ENCODE peak calls at places on chromosomes 13 and 19, in seven cellular contexts. One of them, this sample, is unnamed.

GRCh38 chr19:48333467-48334384 is 8.4 kb downstream of the EMP3 start:
- DNase-seq in mesendoderm: peak
- DNase-seq in neuronal stem cell: peak
- DNase-seq in H9: peak
- DNase-seq in H1: no peak
- DNase-seq in mesenchymal stem cell: peak
- DNase-seq in trophoblast cell: peak
- DNase-seq in this sample: peak

GRCh38 chr19:42313096-42313839 is at the start of gene TMEM145:
- DNase-seq in neuronal stem cell: peak
- DNase-seq in H1: no peak
- DNase-seq in mesenchymal stem cell: peak
- DNase-seq in H9: peak
- DNase-seq in trophoblast cell: peak
- DNase-seq in mesendoderm: peak
- DNase-seq in this sample: peak

GRCh38 chr13:32178763-32179162 is 136.4 kb downstream of the ZAR1L start:
- DNase-seq in H9: no peak
- DNase-seq in neuronal stem cell: no peak
- DNase-seq in trophoblast cell: no peak
- DNase-seq in mesenchymal stem cell: no peak
- DNase-seq in H1: no peak
- DNase-seq in mesendoderm: no peak
- DNase-seq in this sample: no peak

GRCh38 chr19:16789238-16789637 is 40.0 kb upstream of the SIN3B start:
- DNase-seq in trophoblast cell: no peak
- DNase-seq in neuronal stem cell: no peak
- DNase-seq in H9: no peak
- DNase-seq in mesenchymal stem cell: no peak
- DNase-seq in H1: no peak
- DNase-seq in mesendoderm: no peak
- DNase-seq in this sample: no peak

GRCh38 chr19:45164577-45165335 is 4.0 kb upstream of the NKPD1 start:
- DNase-seq in mesendoderm: peak
- DNase-seq in neuronal stem cell: no peak
- DNase-seq in H1: peak
- DNase-seq in H9: peak
- DNase-seq in mesenchymal stem cell: peak
- DNase-seq in trophoblast cell: peak
- DNase-seq in this sample: peak

GRCh38 chr19:1663854-1664253 is 11.4 kb upstream of the TCF3 start:
- DNase-seq in mesendoderm: no peak
- DNase-seq in H1: no peak
- DNase-seq in trophoblast cell: no peak
- DNase-seq in neuronal stem cell: no peak
- DNase-seq in mesenchymal stem cell: no peak
- DNase-seq in H9: no peak
- DNase-seq in this sample: no peak

GRCh38 chr19:7751157-7751783 is 3.9 kb upstream of the CD209 start:
- DNase-seq in mesendoderm: no peak
- DNase-seq in H1: no peak
- DNase-seq in mesenchymal stem cell: no peak
- DNase-seq in H9: no peak
- DNase-seq in neuronal stem cell: no peak
- DNase-seq in trophoblast cell: peak
- DNase-seq in this sample: peak

GRCh38 chr19:48806518-48806817 is 4.4 kb downstream of the BCAT2 start:
- DNase-seq in mesendoderm: peak
- DNase-seq in H1: no peak
- DNase-seq in mesenchymal stem cell: no peak
- DNase-seq in neuronal stem cell: no peak
- DNase-seq in H9: peak
- DNase-seq in trophoblast cell: peak
- DNase-seq in this sample: no peak

GRCh38 chr19:47778954-47779351 is 450 bp downstream of the SELENOW start:
- DNase-seq in H9: no peak
- DNase-seq in neuronal stem cell: no peak
- DNase-seq in mesenchymal stem cell: peak
- DNase-seq in trophoblast cell: no peak
- DNase-seq in H1: no peak
- DNase-seq in mesendoderm: no peak
- DNase-seq in this sample: no peak

GRCh38 chr19:29015569-29015968 is 197.4 kb downstream of the UQCRFS1 start:
- DNase-seq in mesendoderm: no peak
- DNase-seq in mesenchymal stem cell: no peak
- DNase-seq in trophoblast cell: no peak
- DNase-seq in neuronal stem cell: no peak
- DNase-seq in H1: no peak
- DNase-seq in H9: no peak
- DNase-seq in this sample: no peak

GRCh38 chr13:110162053-110162452 is 144.9 kb downstream of the COL4A1 start:
- DNase-seq in H9: no peak
- DNase-seq in neuronal stem cell: no peak
- DNase-seq in mesendoderm: no peak
- DNase-seq in mesenchymal stem cell: no peak
- DNase-seq in trophoblast cell: no peak
- DNase-seq in H1: no peak
- DNase-seq in this sample: no peak

GRCh38 chr13:50012396-50013169 is 2.7 kb upstream of the KCNRG start:
- DNase-seq in trophoblast cell: peak
- DNase-seq in H1: no peak
- DNase-seq in neuronal stem cell: no peak
- DNase-seq in mesenchymal stem cell: no peak
- DNase-seq in mesendoderm: no peak
- DNase-seq in H9: no peak
- DNase-seq in this sample: peak

GRCh38 chr13:25018729-25019115 is 77.2 kb upstream of the PABPC3 start:
- DNase-seq in trophoblast cell: no peak
- DNase-seq in neuronal stem cell: no peak
- DNase-seq in mesenchymal stem cell: no peak
- DNase-seq in mesendoderm: no peak
- DNase-seq in H9: peak
- DNase-seq in H1: no peak
- DNase-seq in this sample: no peak

GRCh38 chr13:23921451-23921888 is 24.2 kb upstream of the C1QTNF9B start:
- DNase-seq in trophoblast cell: peak
- DNase-seq in H1: peak
- DNase-seq in neuronal stem cell: peak
- DNase-seq in mesendoderm: peak
- DNase-seq in mesenchymal stem cell: peak
- DNase-seq in H9: peak
- DNase-seq in this sample: peak

GRCh38 chr13:50375792-50376191 is 360.5 kb downstream of the KCNRG start:
- DNase-seq in H9: no peak
- DNase-seq in mesenchymal stem cell: peak
- DNase-seq in mesendoderm: no peak
- DNase-seq in H1: no peak
- DNase-seq in neuronal stem cell: no peak
- DNase-seq in trophoblast cell: no peak
- DNase-seq in this sample: peak

GRCh38 chr13:97892717-97893116 is 60.8 kb upstream of the IPO5 start:
- DNase-seq in H9: no peak
- DNase-seq in neuronal stem cell: no peak
- DNase-seq in mesenchymal stem cell: peak
- DNase-seq in mesendoderm: peak
- DNase-seq in trophoblast cell: peak
- DNase-seq in H1: no peak
- DNase-seq in this sample: peak

GRCh38 chr19:29576761-29577661 is 29.1 kb upstream of the POP4 start:
- DNase-seq in trophoblast cell: no peak
- DNase-seq in neuronal stem cell: no peak
- DNase-seq in H1: no peak
- DNase-seq in mesenchymal stem cell: no peak
- DNase-seq in mesendoderm: no peak
- DNase-seq in H9: peak
- DNase-seq in this sample: peak

GRCh38 chr19:50173144-50173543 is 10.1 kb upstream of the IZUMO2 start:
- DNase-seq in trophoblast cell: peak
- DNase-seq in H9: no peak
- DNase-seq in mesenchymal stem cell: no peak
- DNase-seq in neuronal stem cell: no peak
- DNase-seq in mesendoderm: peak
- DNase-seq in H1: no peak
- DNase-seq in this sample: no peak

GRCh38 chr19:56732974-56733373 is 61.4 kb upstream of the ZNF835 start:
- DNase-seq in mesendoderm: peak
- DNase-seq in H1: no peak
- DNase-seq in trophoblast cell: peak
- DNase-seq in H9: no peak
- DNase-seq in neuronal stem cell: peak
- DNase-seq in mesenchymal stem cell: no peak
- DNase-seq in this sample: no peak

GRCh38 chr13:25725104-25725503 is 326.7 kb downstream of the SHISA2 start:
- DNase-seq in H1: no peak
- DNase-seq in H9: no peak
- DNase-seq in mesendoderm: peak
- DNase-seq in neuronal stem cell: no peak
- DNase-seq in mesenchymal stem cell: no peak
- DNase-seq in trophoblast cell: no peak
- DNase-seq in this sample: no peak

GRCh38 chr13:36082396-36082795 is 48.8 kb downstream of the DCLK1 start:
- DNase-seq in neuronal stem cell: no peak
- DNase-seq in mesenchymal stem cell: no peak
- DNase-seq in trophoblast cell: no peak
- DNase-seq in mesendoderm: no peak
- DNase-seq in H1: no peak
- DNase-seq in H9: no peak
- DNase-seq in this sample: no peak

GRCh38 chr19:33767898-33768413 is 28.7 kb upstream of the KCTD15 start:
- DNase-seq in mesendoderm: peak
- DNase-seq in H1: peak
- DNase-seq in H9: peak
- DNase-seq in trophoblast cell: peak
- DNase-seq in neuronal stem cell: peak
- DNase-seq in mesenchymal stem cell: peak
- DNase-seq in this sample: peak

GRCh38 chr19:54188224-54188871 is 1.0 kb downstream of the MBOAT7 start:
- DNase-seq in H9: peak
- DNase-seq in H1: no peak
- DNase-seq in neuronal stem cell: no peak
- DNase-seq in mesenchymal stem cell: peak
- DNase-seq in mesendoderm: peak
- DNase-seq in trophoblast cell: peak
- DNase-seq in this sample: peak

GRCh38 chr13:23500858-23501257 is 67.4 kb upstream of the SACS start:
- DNase-seq in H1: no peak
- DNase-seq in H9: no peak
- DNase-seq in trophoblast cell: peak
- DNase-seq in mesendoderm: peak
- DNase-seq in mesenchymal stem cell: peak
- DNase-seq in neuronal stem cell: no peak
- DNase-seq in this sample: peak

GRCh38 chr13:113656015-113656588 is 1.9 kb downstream of the ATP4B start:
- DNase-seq in H9: no peak
- DNase-seq in mesendoderm: no peak
- DNase-seq in trophoblast cell: no peak
- DNase-seq in mesenchymal stem cell: no peak
- DNase-seq in neuronal stem cell: no peak
- DNase-seq in H1: no peak
- DNase-seq in this sample: no peak
- H2BK120ac ChIP-seq in H9: no peak
- H2BK120ac ChIP-seq in mesendoderm: no peak
- H2BK120ac ChIP-seq in trophoblast cell: no peak
- H2BK120ac ChIP-seq in mesenchymal stem cell: no peak
- H2BK120ac ChIP-seq in neuronal stem cell: no peak
- H2BK120ac ChIP-seq in H1: no peak
- H2BK120ac ChIP-seq in this sample: no peak

DNA sequence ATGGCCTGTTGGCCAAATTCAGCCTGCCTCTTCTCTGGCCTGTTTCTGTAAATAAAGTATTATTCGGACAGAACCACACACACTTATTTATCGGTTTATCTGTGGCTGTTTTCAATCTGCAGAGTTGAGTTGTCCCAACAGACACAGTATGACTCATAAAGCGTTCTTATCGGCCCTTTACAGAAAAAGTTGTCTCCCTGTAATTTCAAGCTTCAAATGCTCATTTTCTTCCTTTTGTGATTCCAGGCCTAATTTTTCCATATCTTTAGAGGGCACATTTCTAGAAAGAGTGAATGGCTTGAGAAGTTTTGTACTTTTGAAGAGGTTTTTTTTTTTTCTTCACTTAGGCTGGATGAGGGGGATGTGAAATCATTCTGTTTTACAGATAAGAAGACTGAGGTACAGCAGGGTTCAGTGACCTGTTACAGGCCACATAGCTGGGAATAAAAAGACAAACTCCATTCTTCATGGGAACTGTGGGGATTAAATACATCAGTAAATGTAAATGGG is 440.9 kb downstream of the TSHZ3 start:
- DNase-seq in mesendoderm: no peak
- DNase-seq in trophoblast cell: no peak
- DNase-seq in H9: no peak
- DNase-seq in mesenchymal stem cell: peak
- DNase-seq in neuronal stem cell: no peak
- DNase-seq in H1: no peak
- DNase-seq in this sample: no peak
- H2BK120ac ChIP-seq in mesendoderm: no peak
- H2BK120ac ChIP-seq in trophoblast cell: no peak
- H2BK120ac ChIP-seq in H9: no peak
- H2BK120ac ChIP-seq in mesenchymal stem cell: no peak
- H2BK120ac ChIP-seq in neuronal stem cell: no peak
- H2BK120ac ChIP-seq in H1: no peak
- H2BK120ac ChIP-seq in this sample: no peak

GRCh38 chr13:68168448-68168847 is 938.3 kb upstream of the PCDH9 start:
- DNase-seq in trophoblast cell: no peak
- DNase-seq in H9: no peak
- DNase-seq in H1: no peak
- DNase-seq in mesenchymal stem cell: no peak
- DNase-seq in neuronal stem cell: no peak
- DNase-seq in mesendoderm: no peak
- DNase-seq in this sample: no peak
- H2BK120ac ChIP-seq in trophoblast cell: no peak
- H2BK120ac ChIP-seq in H9: no peak
- H2BK120ac ChIP-seq in H1: no peak
- H2BK120ac ChIP-seq in mesenchymal stem cell: no peak
- H2BK120ac ChIP-seq in neuronal stem cell: no peak
- H2BK120ac ChIP-seq in mesendoderm: no peak
- H2BK120ac ChIP-seq in this sample: no peak

GRCh38 chr13:77219401-77219800 is 107.5 kb downstream of the MYCBP2 start:
- DNase-seq in neuronal stem cell: no peak
- DNase-seq in trophoblast cell: no peak
- DNase-seq in H1: no peak
- DNase-seq in mesenchymal stem cell: no peak
- DNase-seq in mesendoderm: no peak
- DNase-seq in H9: no peak
- DNase-seq in this sample: no peak

GRCh38 chr13:77215543-77215942 is 111.4 kb downstream of the MYCBP2 start:
- DNase-seq in neuronal stem cell: no peak
- DNase-seq in H9: no peak
- DNase-seq in mesendoderm: no peak
- DNase-seq in mesenchymal stem cell: no peak
- DNase-seq in H1: no peak
- DNase-seq in trophoblast cell: no peak
- DNase-seq in this sample: no peak

GRCh38 chr13:77222000-77222690 is 104.7 kb downstream of the MYCBP2 start:
- DNase-seq in H9: no peak
- DNase-seq in neuronal stem cell: no peak
- DNase-seq in trophoblast cell: peak
- DNase-seq in H1: no peak
- DNase-seq in mesenchymal stem cell: no peak
- DNase-seq in mesendoderm: no peak
- DNase-seq in this sample: no peak

GRCh38 chr13:77213644-77214043 is 113.2 kb downstream of the MYCBP2 start:
- DNase-seq in neuronal stem cell: no peak
- DNase-seq in H9: no peak
- DNase-seq in H1: no peak
- DNase-seq in mesenchymal stem cell: peak
- DNase-seq in trophoblast cell: peak
- DNase-seq in mesendoderm: no peak
- DNase-seq in this sample: peak

GRCh38 chr13:77218274-77218673 is 108.6 kb downstream of the MYCBP2 start:
- DNase-seq in mesendoderm: peak
- DNase-seq in neuronal stem cell: no peak
- DNase-seq in mesenchymal stem cell: no peak
- DNase-seq in trophoblast cell: no peak
- DNase-seq in H9: no peak
- DNase-seq in H1: no peak
- DNase-seq in this sample: no peak
- H2BK120ac ChIP-seq in mesendoderm: no peak
- H2BK120ac ChIP-seq in neuronal stem cell: no peak
- H2BK120ac ChIP-seq in mesenchymal stem cell: no peak
- H2BK120ac ChIP-seq in trophoblast cell: no peak
- H2BK120ac ChIP-seq in H9: no peak
- H2BK120ac ChIP-seq in H1: no peak
- H2BK120ac ChIP-seq in this sample: no peak

This sample was measured in IMR-90.